ENCODE peak calls at places on chromosomes 6 and 20, in four cellular contexts. X is IMR-90, T is HepG2, Q is right lobe of liver. J is an unnamed sample.
A peak's percentile ranks its signal among the peaks of the same experiment; 100 is the strongest.

GRCh38 chr6:16901777-16902176 is 140.5 kb upstream of the ATXN1 start:
- DNase-seq in X (peak; percentile 61), T (no peak), Q (peak; percentile 70), J (peak; percentile 34)

GRCh38 chr6:117615981-117616961 is 14.0 kb upstream of the GOPC start:
- DNase-seq in T (no peak), Q (no peak), X (peak; percentile 11), J (peak; percentile 77)

GRCh38 chr6:15312500-15312899 is 66.6 kb downstream of the JARID2 start:
- DNase-seq in Q (no peak), X (peak; percentile 62), T (no peak), J (no peak)

GRCh38 chr6:33189164-33189563 is 3.1 kb downstream of the COL11A2 start:
- DNase-seq in T (no peak), Q (no peak), X (no peak), J (no peak)

GRCh38 chr20:63286781-63287696 is 5.9 kb upstream of the COL20A1 start:
- DNase-seq in T (no peak), X (no peak), Q (no peak), J (no peak)

GRCh38 chr20:14142171-14142570 is 146.9 kb downstream of the MACROD2 start:
- DNase-seq in X (peak; percentile 19), Q (peak; percentile 48), T (peak; percentile 47), J (peak; percentile 70)

GRCh38 chr6:168090064-168090690 is 11.2 kb upstream of the FRMD1 start:
- DNase-seq in T (no peak), X (no peak), Q (peak; percentile 23), J (no peak)

GRCh38 chr6:86500035-86500434 is 437.3 kb upstream of the HTR1E start:
- DNase-seq in Q (no peak), T (no peak), X (no peak), J (no peak)

GRCh38 chr6:28682542-28682941 is 156.9 kb downstream of the GPX5 start:
- DNase-seq in Q (no peak), X (no peak), T (no peak), J (no peak)

GRCh38 chr6:158564243-158565121 is 4.6 kb downstream of the TMEM181 start:
- DNase-seq in X (no peak), T (no peak), Q (no peak), J (no peak)

GRCh38 chr20:16064991-16065707 is 508.1 kb downstream of the KIF16B start:
- DNase-seq in T (peak; percentile 76), Q (no peak), X (no peak), J (no peak)

GRCh38 chr6:95648636-95649035 is 71.3 kb downstream of the MANEA start:
- DNase-seq in Q (no peak), T (peak; percentile 46), X (no peak), J (no peak)

GRCh38 chr20:62885808-62886708 is 24.4 kb upstream of the TCFL5 start:
- DNase-seq in X (no peak), T (no peak), Q (peak; percentile 64), J (no peak)

GRCh38 chr6:56525976-56526375 is 116.7 kb downstream of the DST start:
- DNase-seq in T (no peak), X (no peak), Q (no peak), J (no peak)

GRCh38 chr20:17885544-17885943 is 83.0 kb downstream of the SNX5 start:
- DNase-seq in X (no peak), T (no peak), Q (no peak), J (no peak)

GRCh38 chr6:18388252-18388651 is 1.1 kb downstream of the RNF144B start:
- DNase-seq in X (no peak), T (no peak), Q (no peak), J (no peak)

GRCh38 chr6:138004423-138005287 is 102.6 kb downstream of the PERP start:
- DNase-seq in Q (no peak), T (peak; percentile 35), X (peak; percentile 41), J (peak; percentile 23)

GRCh38 chr6:111972714-111973678 is 80.9 kb upstream of the CCN6 start:
- DNase-seq in T (no peak), X (peak; percentile 98), Q (no peak), J (peak; percentile 97)

GRCh38 chr20:46057856-46058655 is 29.0 kb downstream of the SLC12A5 start:
- DNase-seq in X (peak; percentile 47), Q (no peak), T (no peak), J (peak; percentile 34)

GRCh38 chr20:62772994-62773858 is 23.0 kb upstream of the MRGBP start:
- DNase-seq in Q (peak; percentile 80), X (peak; percentile 19), T (no peak), J (no peak)

GRCh38 chr6:21595951-21596378 is 2.4 kb downstream of the SOX4 start:
- DNase-seq in Q (no peak), T (no peak), X (no peak), J (no peak)

GRCh38 chr6:16450821-16451220 is 212.4 kb downstream of the GMPR start:
- DNase-seq in T (no peak), X (peak; percentile 82), Q (no peak), J (peak; percentile 63)

GRCh38 chr6:2432258-2432657 is 186.9 kb upstream of the GMDS start:
- DNase-seq in Q (no peak), T (no peak), X (peak; percentile 97), J (peak; percentile 91)

GRCh38 chr20:4153661-4154238 is 138.4 kb upstream of the RNF24 start:
- DNase-seq in T (no peak), Q (no peak), X (no peak), J (no peak)

GRCh38 chr20:46784450-46785127 is 75.1 kb downstream of the SLC2A10 start:
- DNase-seq in Q (no peak), T (peak; percentile 29), X (peak; percentile 63), J (peak; percentile 12)

GRCh38 chr6:710601-711571 is 17.9 kb upstream of the EXOC2 start:
- DNase-seq in X (peak; percentile 79), T (no peak), Q (peak; percentile 66), J (peak; percentile 60)

GRCh38 chr20:62523473-62524203 is 47.8 kb upstream of the GATA5 start:
- DNase-seq in T (peak; percentile 80), X (no peak), Q (no peak), J (no peak)

GRCh38 chr6:117531758-117532276 is 49.3 kb downstream of the DCBLD1 start:
- DNase-seq in X (peak; percentile 36), T (no peak), Q (no peak), J (no peak)

GRCh38 chr20:7078804-7079203 is 311.3 kb downstream of the BMP2 start:
- DNase-seq in X (no peak), Q (no peak), T (no peak), J (no peak)

GRCh38 chr6:149453597-149454340 is 31.0 kb downstream of the ZC3H12D start:
- DNase-seq in X (no peak), T (no peak), Q (no peak), J (no peak)

DNA sequence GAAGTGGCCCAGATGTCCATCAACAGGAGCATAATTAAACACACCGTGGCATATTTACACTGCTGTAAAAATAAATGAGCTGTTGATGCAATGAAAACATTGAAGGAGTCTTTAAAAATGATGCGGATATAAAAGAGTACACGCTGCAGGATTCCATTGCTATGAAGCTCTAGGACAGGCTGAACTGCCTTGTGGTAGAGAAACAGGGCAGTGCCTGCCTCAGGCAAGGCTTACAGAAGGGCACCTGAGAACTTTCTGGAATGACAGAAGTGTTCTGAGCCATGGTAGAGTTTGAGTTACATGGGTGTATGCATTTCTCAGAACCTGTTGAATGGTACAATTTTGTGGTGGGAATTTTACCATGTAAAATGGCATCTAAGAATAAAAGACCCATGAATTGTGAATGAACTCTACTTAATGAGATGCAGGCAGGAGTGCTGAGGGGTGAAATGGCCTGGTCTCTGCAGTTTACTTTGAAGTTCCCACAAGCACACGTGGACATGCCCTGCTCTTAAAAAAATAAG is 45.3 kb upstream of the RIN2 start:
- DNase-seq in X (peak; percentile 8), Q (no peak), T (no peak), J (no peak)
- H3K27ac ChIP-seq in X (no peak overlapping the region), Q (no peak overlapping the region), T (no peak overlapping the region), J (no peak overlapping the region)

DNA sequence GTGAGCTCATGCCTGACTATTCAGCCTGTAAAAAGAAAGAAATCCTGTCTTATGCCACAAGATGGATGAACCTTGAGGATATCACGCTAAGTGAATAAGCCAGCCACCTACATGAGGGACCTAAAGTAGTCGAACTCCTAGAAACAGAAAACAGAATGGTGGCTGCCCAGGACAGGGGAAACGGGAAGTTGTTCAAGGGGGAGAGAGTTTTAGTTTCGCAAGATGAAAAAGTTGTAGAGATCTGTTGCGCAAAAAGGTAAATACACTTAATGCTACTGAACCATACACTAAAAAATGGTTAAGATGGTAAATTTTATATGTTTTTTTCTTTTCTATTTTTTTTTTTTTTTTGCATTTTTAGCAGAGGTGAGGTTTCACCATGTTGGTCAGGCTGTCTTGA is 74.1 kb upstream of the RALY start:
- DNase-seq in Q (no peak), X (no peak), T (no peak), J (no peak)
- H3K4me3 ChIP-seq in Q (no peak overlapping the region), X (no peak overlapping the region), T (no peak overlapping the region), J (no peak overlapping the region)

GRCh38 chr20:11492846-11493245 is 424.8 kb upstream of the BTBD3 start:
- DNase-seq in Q (no peak), T (no peak), X (no peak), J (no peak)

GRCh38 chr20:11502051-11502450 is 415.6 kb upstream of the BTBD3 start:
- DNase-seq in Q (no peak), T (no peak), X (peak; percentile 13), J (no peak)

GRCh38 chr20:11496382-11496781 is 421.3 kb upstream of the BTBD3 start:
- DNase-seq in X (peak; percentile 15), T (no peak), Q (no peak), J (peak; percentile 4)

GRCh38 chr20:11499235-11499634 is 418.5 kb upstream of the BTBD3 start:
- DNase-seq in X (no peak), T (no peak), Q (no peak), J (no peak)

GRCh38 chr20:11497543-11497942 is 420.1 kb upstream of the BTBD3 start:
- DNase-seq in T (no peak), Q (no peak), X (no peak), J (no peak)
- TF ChIP-seq CTCF in T (no peak), Q (no peak), X (no peak), J (no peak)

DNA sequence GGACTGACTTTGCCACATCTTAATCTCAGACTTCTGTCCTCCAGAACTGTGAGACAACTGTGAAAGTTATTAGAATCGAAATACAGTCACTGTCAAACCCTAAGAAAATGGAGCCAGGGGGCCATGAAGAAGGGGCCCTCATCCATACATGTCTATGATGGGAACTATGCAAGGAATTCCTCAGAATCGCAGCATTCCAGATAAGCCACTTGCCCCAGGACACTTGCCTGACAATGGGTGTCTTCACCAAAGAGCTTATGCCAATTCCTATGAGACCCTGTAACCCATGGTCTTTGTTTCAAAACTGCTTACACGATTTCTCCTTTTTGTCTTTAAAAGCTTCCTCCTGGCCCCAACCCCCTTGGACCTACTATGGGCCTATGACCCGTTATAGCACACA is 90.4 kb upstream of the FOXP4 start:
- DNase-seq in Q (no peak), T (no peak), X (no peak), J (no peak)
- H3K27ac ChIP-seq in Q (no peak overlapping the region), T (no peak overlapping the region), X (no peak overlapping the region), J (no peak overlapping the region)

DNA sequence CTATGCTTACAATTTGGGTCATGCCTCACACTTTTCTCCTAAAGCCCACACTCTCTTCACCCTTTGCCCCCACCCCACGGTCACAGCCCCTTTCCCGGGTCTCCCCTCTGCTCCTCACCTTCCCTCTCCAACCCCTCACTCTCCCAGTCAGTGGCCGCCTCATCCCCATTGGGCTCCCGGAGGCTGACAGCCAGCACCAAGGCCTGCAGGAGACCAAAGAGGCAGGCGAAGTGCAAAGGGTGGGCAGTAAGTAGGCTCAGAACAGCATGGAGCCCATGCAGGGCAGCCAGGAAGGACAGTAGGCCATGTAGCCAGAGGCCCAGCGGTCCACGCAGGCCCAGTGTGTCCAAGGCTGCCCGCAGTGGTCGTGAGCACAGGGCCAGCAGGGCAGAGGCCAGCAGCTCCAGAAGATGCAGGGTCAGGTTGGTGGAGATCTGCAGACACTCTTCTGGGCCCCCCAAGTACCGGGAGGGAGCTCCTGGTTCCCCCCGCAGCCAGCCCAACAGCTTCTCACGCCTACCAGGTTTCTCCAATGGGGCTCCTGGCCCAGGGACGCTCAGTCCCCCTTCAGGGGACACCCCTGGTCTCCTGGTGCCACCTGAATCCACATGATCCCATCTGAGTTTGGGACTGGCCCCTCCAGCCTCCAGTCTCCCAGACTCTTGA is 1.5 kb downstream of the C6orf47 start:
- DNase-seq in X (no peak), Q (no peak), T (no peak), J (no peak)
- H3K4me3 ChIP-seq in X (no peak overlapping the region), Q (peak overlapping the region; percentile 51), T (peak overlapping the region; percentile 78), J (peak overlapping the region; percentile 87)